ENCODE peak calls at places on chromosome 17, in four cellular contexts. One of them, this sample, is unnamed.

GRCh38 chr17:17886253-17886652 is 49.5 kb upstream of the SREBF1 start:
- DNase-seq in CD8-positive, alpha-beta T cell: no peak
- DNase-seq in mesendoderm: no peak
- DNase-seq in uterus: peak; percentile 36
- DNase-seq in this sample: no peak

GRCh38 chr17:82232322-82232785 is 3.5 kb downstream of the SLC16A3 start:
- DNase-seq in uterus: no peak
- DNase-seq in CD8-positive, alpha-beta T cell: no peak
- DNase-seq in mesendoderm: no peak
- DNase-seq in this sample: no peak

GRCh38 chr17:50657627-50658026 is 22.9 kb downstream of the ABCC3 start:
- DNase-seq in uterus: no peak
- DNase-seq in mesendoderm: no peak
- DNase-seq in CD8-positive, alpha-beta T cell: no peak
- DNase-seq in this sample: no peak

GRCh38 chr17:19750835-19751234 is 2.7 kb upstream of the ALDH3A1 start:
- DNase-seq in mesendoderm: no peak
- DNase-seq in uterus: no peak
- DNase-seq in CD8-positive, alpha-beta T cell: no peak
- DNase-seq in this sample: no peak

GRCh38 chr17:63495471-63495870 is 18.6 kb downstream of the ACE start:
- DNase-seq in mesendoderm: no peak
- DNase-seq in CD8-positive, alpha-beta T cell: no peak
- DNase-seq in uterus: no peak
- DNase-seq in this sample: no peak

GRCh38 chr17:6346387-6346786 is 88.5 kb downstream of the AIPL1 start:
- DNase-seq in mesendoderm: no peak
- DNase-seq in CD8-positive, alpha-beta T cell: no peak
- DNase-seq in uterus: no peak
- DNase-seq in this sample: no peak

GRCh38 chr17:41518031-41518430 is 659 bp downstream of the KRT15 start:
- DNase-seq in CD8-positive, alpha-beta T cell: no peak
- DNase-seq in uterus: no peak
- DNase-seq in mesendoderm: no peak
- DNase-seq in this sample: no peak

GRCh38 chr17:49699967-49700575 is 7.7 kb downstream of the SLC35B1 start:
- DNase-seq in mesendoderm: no peak
- DNase-seq in uterus: no peak
- DNase-seq in CD8-positive, alpha-beta T cell: no peak
- DNase-seq in this sample: no peak

GRCh38 chr17:28985950-28986713 is 19.7 kb downstream of the SEZ6 start:
- DNase-seq in CD8-positive, alpha-beta T cell: no peak
- DNase-seq in uterus: no peak
- DNase-seq in mesendoderm: peak; percentile 43
- DNase-seq in this sample: no peak

GRCh38 chr17:1882836-1883235 is 53.0 kb downstream of the RPA1 start:
- DNase-seq in CD8-positive, alpha-beta T cell: no peak
- DNase-seq in mesendoderm: peak; percentile 82
- DNase-seq in uterus: no peak
- DNase-seq in this sample: peak; percentile 26

GRCh38 chr17:44935116-44935515 is 12.5 kb downstream of the KIF18B start:
- DNase-seq in CD8-positive, alpha-beta T cell: no peak
- DNase-seq in mesendoderm: no peak
- DNase-seq in uterus: no peak
- DNase-seq in this sample: no peak

GRCh38 chr17:13365331-13365730 is 236.4 kb downstream of the HS3ST3A1 start:
- DNase-seq in uterus: no peak
- DNase-seq in CD8-positive, alpha-beta T cell: no peak
- DNase-seq in mesendoderm: no peak
- DNase-seq in this sample: no peak

GRCh38 chr17:2421315-2422147 is 20.7 kb upstream of the MNT start:
- DNase-seq in CD8-positive, alpha-beta T cell: no peak
- DNase-seq in uterus: no peak
- DNase-seq in mesendoderm: peak; percentile 42
- DNase-seq in this sample: no peak

GRCh38 chr17:2054740-2055493 is at the start of gene HIC1:
- DNase-seq in mesendoderm: peak; percentile 68
- DNase-seq in CD8-positive, alpha-beta T cell: peak; percentile 71
- DNase-seq in uterus: peak; percentile 85
- DNase-seq in this sample: peak; percentile 83

DNA sequence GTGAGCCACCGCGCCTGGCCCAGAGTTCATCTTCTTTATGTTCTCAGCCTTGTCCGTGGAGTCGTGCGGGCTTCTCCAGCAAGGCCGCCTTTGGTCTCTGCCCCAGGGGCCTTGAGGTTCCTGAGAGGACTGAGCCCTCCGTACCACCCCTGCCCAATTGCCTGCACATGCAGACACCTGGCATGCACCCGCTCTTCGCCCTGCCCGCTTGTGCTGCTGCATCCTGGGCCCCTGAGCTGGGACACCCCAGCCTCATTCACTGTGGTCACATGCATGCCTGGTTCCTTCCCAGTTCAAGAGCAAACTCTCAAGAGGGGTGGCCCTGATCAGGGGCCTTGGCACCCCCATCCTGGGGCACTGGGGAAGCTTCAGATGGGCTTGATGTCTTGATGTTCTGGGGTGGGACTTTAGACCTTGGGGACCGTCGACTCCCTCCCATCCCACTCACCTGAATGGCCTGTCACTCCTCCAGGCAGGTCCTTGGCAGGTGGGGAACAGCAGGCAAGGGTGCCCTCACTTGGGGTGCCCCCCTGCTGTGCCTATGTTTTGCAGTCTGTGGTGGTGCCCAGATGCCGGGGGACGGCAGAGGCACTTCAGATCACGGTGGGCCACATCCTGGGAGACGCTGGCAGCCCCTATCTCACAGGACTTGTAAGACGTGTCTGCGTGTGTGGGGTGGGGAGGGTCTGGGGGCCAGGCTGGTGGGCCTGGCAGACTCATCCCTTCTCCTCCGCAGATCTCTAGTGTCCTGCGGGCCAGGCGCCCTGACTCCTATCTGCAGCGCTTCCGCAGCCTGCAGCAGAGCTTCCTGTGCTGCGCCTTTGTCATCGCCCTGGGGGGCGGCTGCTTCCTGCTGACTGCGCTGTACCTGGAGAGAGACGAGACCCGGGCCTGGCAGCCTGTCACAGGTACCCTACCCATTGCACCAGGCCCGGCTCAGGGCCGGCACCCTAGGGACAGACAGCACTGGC is 12.7 kb upstream of the SPNS2 start:
- DNase-seq in uterus: no peak
- DNase-seq in CD8-positive, alpha-beta T cell: peak; percentile 49
- DNase-seq in mesendoderm: no peak
- DNase-seq in this sample: no peak
- H3K4me3 ChIP-seq in uterus: no peak overlapping the region
- H3K4me3 ChIP-seq in CD8-positive, alpha-beta T cell: peak overlapping the region; percentile 89
- H3K4me3 ChIP-seq in mesendoderm: no peak overlapping the region
- H3K4me3 ChIP-seq in this sample: peak overlapping the region; percentile 66

GRCh38 chr17:65287040-65287439 is 149.9 kb downstream of the RGS9 start:
- DNase-seq in mesendoderm: peak; percentile 77
- DNase-seq in CD8-positive, alpha-beta T cell: no peak
- DNase-seq in uterus: no peak
- DNase-seq in this sample: no peak
- H3K27ac ChIP-seq in mesendoderm: no peak overlapping the region
- H3K27ac ChIP-seq in CD8-positive, alpha-beta T cell: no peak overlapping the region
- H3K27ac ChIP-seq in uterus: no peak overlapping the region
- H3K27ac ChIP-seq in this sample: no peak overlapping the region

DNA sequence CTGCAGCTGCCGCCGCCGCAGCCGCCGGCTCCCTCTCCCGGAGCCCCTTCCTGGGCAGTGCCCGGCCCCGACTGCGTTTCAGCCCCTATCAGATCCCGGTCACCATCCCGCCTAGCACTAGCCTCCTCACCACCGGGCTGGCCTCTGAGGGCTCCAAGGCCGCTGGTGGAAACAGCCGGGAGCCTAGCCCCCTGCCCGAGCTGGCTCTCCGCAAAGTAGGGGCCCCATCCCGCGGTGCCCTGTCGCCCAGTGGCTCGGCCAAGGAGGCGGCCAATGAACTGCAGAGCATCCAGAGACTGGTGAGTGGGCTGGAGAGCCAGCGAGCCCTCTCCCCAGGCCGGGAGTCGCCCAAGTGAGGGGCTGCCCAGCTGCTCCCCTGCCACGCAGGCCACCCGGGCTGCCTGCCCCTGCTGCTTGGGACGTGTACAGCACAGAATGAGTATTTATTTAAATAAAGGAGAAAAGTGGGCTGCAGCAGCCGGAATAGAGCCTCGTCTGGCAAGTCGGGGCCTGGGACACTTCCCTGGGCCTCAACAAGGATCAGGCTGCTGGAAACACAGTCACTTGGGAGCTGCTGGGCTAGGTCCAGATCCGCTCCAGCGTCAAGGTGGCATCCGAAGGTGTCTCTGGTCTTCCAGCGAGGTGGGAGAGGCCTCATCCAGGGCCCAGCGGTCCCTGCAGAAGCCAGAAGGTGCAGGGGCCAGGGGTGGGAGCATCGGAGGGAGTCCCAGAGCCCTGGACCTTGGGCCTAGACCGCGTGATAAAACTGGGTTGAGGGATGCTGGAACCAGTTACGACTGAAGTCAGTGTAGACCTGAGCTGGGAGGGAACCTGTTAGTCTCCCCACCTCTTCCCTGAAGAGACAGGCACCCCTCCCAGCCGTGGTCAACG is 8.8 kb downstream of the TBX2 start:
- DNase-seq in mesendoderm: no peak
- DNase-seq in CD8-positive, alpha-beta T cell: no peak
- DNase-seq in uterus: no peak
- DNase-seq in this sample: no peak
- H3K4me1 ChIP-seq in mesendoderm: peaks cover 3% of the 10 kb centered on the region
- H3K4me1 ChIP-seq in CD8-positive, alpha-beta T cell: peaks cover 53% of the 10 kb centered on the region
- H3K4me1 ChIP-seq in uterus: no peaks in the 10 kb centered on the region
- H3K4me1 ChIP-seq in this sample: peaks cover 38% of the 10 kb centered on the region

GRCh38 chr17:72008236-72008874 is 112.5 kb upstream of the SOX9 start:
- DNase-seq in mesendoderm: no peak
- DNase-seq in CD8-positive, alpha-beta T cell: no peak
- DNase-seq in uterus: no peak
- DNase-seq in this sample: no peak
- H3K4me3 ChIP-seq in mesendoderm: no peak overlapping the region
- H3K4me3 ChIP-seq in CD8-positive, alpha-beta T cell: no peak overlapping the region
- H3K4me3 ChIP-seq in uterus: no peak overlapping the region
- H3K4me3 ChIP-seq in this sample: no peak overlapping the region

GRCh38 chr17:69059458-69060205 is 1.1 kb downstream of the ABCA9 start:
- DNase-seq in uterus: no peak
- DNase-seq in CD8-positive, alpha-beta T cell: no peak
- DNase-seq in mesendoderm: no peak
- DNase-seq in this sample: no peak
- H3K27ac ChIP-seq in uterus: peak overlapping the region; percentile 73
- H3K27ac ChIP-seq in CD8-positive, alpha-beta T cell: no peak overlapping the region
- H3K27ac ChIP-seq in mesendoderm: no peak overlapping the region
- H3K27ac ChIP-seq in this sample: no peak overlapping the region

DNA sequence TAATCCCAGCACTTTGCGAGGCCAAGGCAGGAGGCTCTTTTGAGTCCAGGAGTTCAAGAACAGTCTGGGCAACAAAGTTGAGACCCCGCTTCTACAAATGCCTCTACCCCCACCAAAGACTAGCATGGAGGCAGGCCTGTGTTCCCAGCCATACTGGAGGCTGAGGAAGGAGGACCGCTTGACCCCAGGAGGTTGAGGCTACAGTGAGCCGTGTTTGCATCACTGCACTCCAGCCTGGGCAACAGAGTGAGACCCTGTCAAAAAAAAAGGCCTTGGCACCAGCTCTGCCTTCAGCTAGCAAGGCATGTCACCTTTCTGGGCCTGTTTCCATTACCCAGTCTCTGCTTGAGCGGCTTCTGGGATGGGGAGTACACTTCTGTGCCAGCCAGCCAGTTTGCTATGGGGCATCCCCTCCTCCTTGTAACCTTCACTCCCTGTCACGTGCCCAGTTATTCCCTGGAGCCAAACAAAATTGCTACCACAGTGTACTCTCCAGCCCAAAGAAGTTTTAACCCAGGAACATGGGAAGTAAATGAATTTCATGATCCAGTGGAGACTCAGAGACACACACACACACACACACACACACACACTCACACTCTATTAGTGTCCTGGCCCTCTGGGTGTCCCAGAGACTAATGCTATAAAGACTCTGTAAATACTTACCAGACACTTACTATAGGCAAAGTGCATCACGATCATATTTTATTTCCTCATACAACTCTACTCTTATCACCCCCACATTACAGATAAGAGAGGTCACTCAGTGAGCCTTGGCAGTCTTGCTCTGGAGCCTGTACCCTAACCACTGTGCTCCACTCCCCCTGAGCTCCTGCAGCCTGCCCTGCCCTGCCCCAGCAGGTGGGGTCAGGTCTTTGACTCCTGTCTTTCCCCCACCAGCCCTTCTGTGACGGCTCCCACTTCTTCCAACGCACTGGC is 2.5 kb downstream of the CISD3 start:
- DNase-seq in uterus: no peak
- DNase-seq in CD8-positive, alpha-beta T cell: no peak
- DNase-seq in mesendoderm: no peak
- DNase-seq in this sample: no peak
- H3K4me1 ChIP-seq in uterus: no peaks in the 10 kb centered on the region
- H3K4me1 ChIP-seq in CD8-positive, alpha-beta T cell: peaks cover 51% of the 10 kb centered on the region
- H3K4me1 ChIP-seq in mesendoderm: peaks cover 3% of the 10 kb centered on the region
- H3K4me1 ChIP-seq in this sample: peaks cover 62% of the 10 kb centered on the region

This sample was measured in CD4-positive, alpha-beta memory T cell.